ENCODE peak calls at places on chromosome 7, in five cellular contexts. M, H, Y, Z and B are unnamed samples.

GRCh38 chr7:27112960-27113949 is 10.8 kb upstream of the HOXA2 start:
- DNase-seq in M (no peak), Y (no peak), Z (no peak), H (no peak), B (peak; percentile 73)

GRCh38 chr7:2567663-2568238 is 9.0 kb downstream of the IQCE start:
- DNase-seq in Y (no peak), M (no peak), H (no peak), Z (no peak), B (no peak)

GRCh38 chr7:43905209-43905946 is 1.0 kb downstream of the URGCP start:
- DNase-seq in Y (no peak), Z (peak; percentile 91), M (no peak), H (no peak), B (peak; percentile 64)

GRCh38 chr7:144489504-144489903 is 86.0 kb upstream of the NOBOX start:
- DNase-seq in M (no peak), Y (no peak), Z (no peak), H (no peak), B (no peak)

GRCh38 chr7:73723813-73724212 is 4.3 kb upstream of the STX1A start:
- DNase-seq in H (no peak), Y (no peak), M (no peak), Z (no peak), B (no peak)

GRCh38 chr7:107961399-107961798 is 41.6 kb downstream of the LAMB1 start:
- DNase-seq in Y (no peak), M (no peak), Z (no peak), H (no peak), B (no peak)

GRCh38 chr7:55065511-55066229 is 46.9 kb downstream of the EGFR start:
- DNase-seq in Z (peak; percentile 72), M (no peak), Y (no peak), H (no peak), B (peak; percentile 94)

GRCh38 chr7:99780588-99780987 is 3.4 kb downstream of the CYP3A4 start:
- DNase-seq in H (no peak), Y (no peak), Z (no peak), M (no peak), B (no peak)

GRCh38 chr7:35725280-35725680 is 30.3 kb upstream of the HERPUD2 start:
- DNase-seq in Y (no peak), Z (no peak), M (peak; percentile 65), H (no peak), B (no peak)

GRCh38 chr7:92527300-92528187 is 776 bp downstream of the PEX1 start:
- DNase-seq in Z (peak; percentile 72), M (peak; percentile 42), Y (peak; percentile 24), H (peak; percentile 18), B (peak; percentile 58)

GRCh38 chr7:80499350-80499955 is 12.4 kb downstream of the GNAT3 start:
- DNase-seq in M (no peak), H (peak; percentile 76), Y (no peak), Z (peak; percentile 70), B (peak; percentile 98)

GRCh38 chr7:23261843-23262452 is 15.4 kb downstream of the GPNMB start:
- DNase-seq in Z (peak; percentile 72), H (peak; percentile 29), M (peak; percentile 47), Y (peak; percentile 17), B (peak; percentile 26)

GRCh38 chr7:131231381-131232220 is 96.1 kb upstream of the MKLN1 start:
- DNase-seq in Y (peak; percentile 29), M (peak; percentile 74), Z (no peak), H (no peak), B (no peak)

GRCh38 chr7:74479066-74479781 is 25.5 kb downstream of the GTF2IRD1 start:
- DNase-seq in Z (peak; percentile 37), M (no peak), H (no peak), Y (no peak), B (no peak)

GRCh38 chr7:69489533-69489932 is 108.7 kb upstream of the AUTS2 start:
- DNase-seq in H (no peak), M (no peak), Y (no peak), Z (no peak), B (no peak)

GRCh38 chr7:157003445-157004049 is 6.9 kb downstream of the MNX1 start:
- DNase-seq in Z (peak; percentile 35), H (no peak), Y (no peak), M (no peak), B (no peak)

GRCh38 chr7:70856889-70857511 is 274.9 kb upstream of the GALNT17 start:
- DNase-seq in H (peak; percentile 24), M (no peak), Y (peak; percentile 41), Z (peak; percentile 76), B (peak; percentile 46)

GRCh38 chr7:103889451-103889850 is 100.0 kb downstream of the RELN start:
- DNase-seq in H (no peak), Y (no peak), M (no peak), Z (no peak), B (no peak)

GRCh38 chr7:75870557-75870956 is 8.3 kb upstream of the RHBDD2 start:
- DNase-seq in M (no peak), Z (no peak), Y (no peak), H (no peak), B (no peak)

GRCh38 chr7:36312064-36312914 is 77.4 kb upstream of the ANLN start:
- DNase-seq in Y (no peak), M (peak; percentile 32), H (no peak), Z (peak; percentile 84), B (peak; percentile 23)

GRCh38 chr7:135672560-135673359 is 10.4 kb downstream of the STMP1 start:
- DNase-seq in Y (no peak), Z (peak; percentile 36), H (no peak), M (peak; percentile 13), B (peak; percentile 60)

GRCh38 chr7:152574892-152575511 is 100.9 kb downstream of the XRCC2 start:
- DNase-seq in Y (no peak), H (no peak), M (no peak), Z (no peak), B (peak; percentile 13)

GRCh38 chr7:150871601-150872000 is 19.3 kb downstream of the AOC1 start:
- DNase-seq in H (no peak), M (no peak), Z (no peak), Y (no peak), B (no peak)

GRCh38 chr7:47441796-47442744 is 139.8 kb downstream of the TNS3 start:
- DNase-seq in Z (no peak), Y (no peak), H (no peak), M (no peak), B (no peak)

GRCh38 chr7:105487559-105488218 is 34.4 kb downstream of the PUS7 start:
- DNase-seq in H (peak; percentile 66), M (peak; percentile 68), Y (no peak), Z (no peak), B (peak; percentile 57)

GRCh38 chr7:103989785-103990775 is 622 bp upstream of the RELN start:
- DNase-seq in M (no peak), Z (no peak), H (no peak), Y (no peak), B (peak; percentile 15)

GRCh38 chr7:169854-170172 is 22.6 kb upstream of the FAM20C start:
- DNase-seq in Y (no peak), H (no peak), Z (no peak), M (no peak), B (no peak)

GRCh38 chr7:91005861-91006260 is 258.4 kb upstream of the FZD1 start:
- DNase-seq in M (no peak), Y (no peak), Z (no peak), H (no peak), B (no peak)

GRCh38 chr7:44131173-44132009 is 8.0 kb upstream of the POLD2 start:
- DNase-seq in M (no peak), H (no peak), Y (no peak), Z (no peak), B (no peak)

GRCh38 chr7:73533742-73534141 is 11.6 kb upstream of the BAZ1B start:
- DNase-seq in Z (no peak), M (no peak), H (no peak), Y (no peak), B (no peak)

GRCh38 chr7:85185355-85186082 is 1.3 kb downstream of the SEMA3D start:
- DNase-seq in Z (no peak), H (no peak), M (no peak), Y (no peak), B (peak; percentile 61)

GRCh38 chr7:158097511-158098124 is 490.0 kb downstream of the PTPRN2 start:
- DNase-seq in Z (no peak), Y (no peak), M (no peak), H (no peak), B (no peak)

GRCh38 chr7:32150039-32150438 is 79.8 kb upstream of the PDE1C start:
- DNase-seq in Y (no peak), Z (no peak), H (no peak), M (no peak), B (no peak)

GRCh38 chr7:114711244-114711643 is 210.7 kb upstream of the MDFIC start:
- DNase-seq in H (no peak), Y (no peak), M (no peak), Z (no peak), B (no peak)

GRCh38 chr7:66699998-66700397 is 40.5 kb upstream of the RABGEF1 start:
- DNase-seq in H (no peak), Y (no peak), M (no peak), Z (no peak), B (no peak)